ENCODE peak calls at places on chromosomes 12 and 14, in four cellular contexts. S is fibroblast of lung, N is mammary epithelial cell, Y is HCT116. T is an unnamed sample.

GRCh38 chr12:75550401-75550851 is 39.0 kb upstream of the KRR1 start:
- DNase-seq in S (no peak), N (no peak), Y (no peak), T (no peak)

GRCh38 chr12:6494351-6494743 is 445 bp downstream of the NCAPD2 start:
- DNase-seq in S (no peak), N (no peak), Y (no peak), T (no peak)

GRCh38 chr12:93662961-93663728 is 14.0 kb upstream of the CRADD start:
- DNase-seq in S (no peak), N (no peak), Y (no peak), T (no peak)

GRCh38 chr14:60815371-60815770 is 80.8 kb downstream of the MNAT1 start:
- DNase-seq in S (no peak), N (no peak), Y (no peak), T (no peak)

GRCh38 chr12:130070017-130070653 is 92.1 kb upstream of the FZD10 start:
- DNase-seq in S (no peak), N (no peak), Y (no peak), T (no peak)

GRCh38 chr14:106530423-106531107 is 1004.2 kb downstream of the TMEM121 start:
- DNase-seq in S (no peak), N (no peak), Y (no peak), T (no peak)

GRCh38 chr14:73725116-73726024 is 11.2 kb upstream of the PNMA1 start:
- DNase-seq in S (peak), N (no peak), Y (no peak), T (no peak)

GRCh38 chr14:99203080-99203479 is 68.9 kb downstream of the BCL11B start:
- DNase-seq in S (no peak), N (no peak), Y (no peak), T (no peak)

GRCh38 chr12:1300460-1300859 is 293.9 kb downstream of the FBXL14 start:
- DNase-seq in S (no peak), N (no peak), Y (no peak), T (no peak)

GRCh38 chr14:102517412-102518062 is 8.0 kb upstream of the ANKRD9 start:
- DNase-seq in S (no peak), N (no peak), Y (no peak), T (peak)

GRCh38 chr14:79724934-79725717 is 486.2 kb downstream of the DIO2 start:
- DNase-seq in S (no peak), N (no peak), Y (no peak), T (no peak)

GRCh38 chr14:73386342-73386741 is 72.0 kb downstream of the NUMB start:
- DNase-seq in S (peak), N (no peak), Y (no peak), T (no peak)

GRCh38 chr14:21467620-21468019 is 9.1 kb downstream of the RAB2B start:
- DNase-seq in S (peak), N (peak), Y (no peak), T (no peak)

GRCh38 chr14:99497894-99498293 is 16.7 kb downstream of the CCNK start:
- DNase-seq in S (no peak), N (no peak), Y (no peak), T (no peak)

GRCh38 chr12:54431911-54432814 is 13.1 kb upstream of the ITGA5 start:
- DNase-seq in S (peak), N (peak), Y (no peak), T (peak)

GRCh38 chr14:62674833-62675232 is 370.4 kb downstream of the KCNH5 start:
- DNase-seq in S (no peak), N (peak), Y (no peak), T (peak)

GRCh38 chr14:31582286-31582691 is 21.1 kb downstream of the NUBPL start:
- DNase-seq in S (peak), N (no peak), Y (no peak), T (peak)

GRCh38 chr14:89481167-89481566 is 64.1 kb upstream of the FOXN3 start:
- DNase-seq in S (no peak), N (no peak), Y (no peak), T (no peak)

GRCh38 chr14:39680777-39681176 is 248.5 kb upstream of the FBXO33 start:
- DNase-seq in S (no peak), N (no peak), Y (no peak), T (no peak)

GRCh38 chr12:10941369-10941768 is 2.3 kb upstream of the TAS2R14 start:
- DNase-seq in S (no peak), N (no peak), Y (no peak), T (no peak)

GRCh38 chr12:92971869-92972524 is 42.9 kb upstream of the EEA1 start:
- DNase-seq in S (peak), N (peak), Y (no peak), T (no peak)

GRCh38 chr12:39036060-39036459 is 130.7 kb upstream of the CPNE8 start:
- DNase-seq in S (no peak), N (no peak), Y (no peak), T (no peak)

GRCh38 chr14:26765301-26765700 is 167.5 kb upstream of the NOVA1 start:
- DNase-seq in S (no peak), N (no peak), Y (no peak), T (no peak)

GRCh38 chr12:107169200-107169599 is 75.9 kb upstream of the CRY1 start:
- DNase-seq in S (no peak), N (peak), Y (no peak), T (no peak)

GRCh38 chr12:113138826-113139225 is 3.3 kb upstream of the RASAL1 start:
- DNase-seq in S (no peak), N (no peak), Y (no peak), T (no peak)

GRCh38 chr14:64698899-64699298 is 5.3 kb upstream of the PLEKHG3 start:
- DNase-seq in S (no peak), N (no peak), Y (no peak), T (no peak)

GRCh38 chr14:58294201-58294600 is 4.2 kb upstream of the ARID4A start:
- DNase-seq in S (no peak), N (no peak), Y (no peak), T (no peak)

GRCh38 chr12:109737111-109737510 is 23.5 kb downstream of the FAM222A start:
- DNase-seq in S (no peak), N (no peak), Y (no peak), T (no peak)

GRCh38 chr12:6452245-6452731 is 446 bp downstream of the TAPBPL start:
- DNase-seq in S (no peak), N (no peak), Y (no peak), T (peak)

GRCh38 chr12:57904848-57905811 is 36.2 kb upstream of the ATP23 start:
- DNase-seq in S (peak), N (peak), Y (peak), T (peak)
- H3K4me3 ChIP-seq in S (no peak), N (no peak), Y (no peak), T (no peak)

GRCh38 chr14:76446486-76446885 is 70.5 kb downstream of the ESRRB start:
- DNase-seq in S (no peak), N (no peak), Y (no peak), T (no peak)
- H3K9ac ChIP-seq in S (no peak), N (no peak), Y (no peak), T (no peak)

DNA sequence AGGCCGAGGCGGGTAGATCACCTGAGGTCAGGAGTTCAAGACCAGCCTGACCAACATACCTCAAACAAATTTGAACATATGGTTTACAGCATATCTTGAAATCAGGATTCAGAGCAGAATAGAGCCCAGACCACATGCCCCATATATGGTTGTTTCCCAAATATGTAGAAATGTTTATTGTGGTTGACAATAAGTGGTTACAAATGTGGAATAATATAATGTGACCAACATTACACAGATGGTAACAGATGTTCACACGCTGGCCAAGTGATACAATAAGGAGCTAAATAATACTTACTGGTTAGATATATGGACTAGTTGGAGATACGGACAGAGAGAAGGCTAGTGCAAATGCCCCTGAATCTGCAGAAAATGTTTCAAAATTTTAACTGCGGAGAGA is 85.3 kb downstream of the MAPKAPK5 start:
- DNase-seq in S (no peak), N (no peak), Y (no peak), T (no peak)
- H3K4me2 ChIP-seq in S (no peak), N (no peak), Y (no peak), T (no peak)

GRCh38 chr12:89947437-89948265 is 239.0 kb upstream of the ATP2B1 start:
- DNase-seq in S (peak), N (peak), Y (no peak), T (no peak)
- H3K4me3 ChIP-seq in S (no peak), N (no peak), Y (no peak), T (no peak)